ENCODE peak calls at places on chromosomes 1 and 21, in six cellular contexts. One of them, this sample, is unnamed.
A peak's percentile ranks its signal among the peaks of the same experiment; 100 is the strongest.

GRCh38 chr1:167905182-167905581 is 8.8 kb downstream of the ADCY10 start:
- DNase-seq in mucosa of gallbladder: no peak
- DNase-seq in iris pigment epithelial cell: peak; percentile 78
- DNase-seq in omental fat pad: no peak
- DNase-seq in NCI-H1105: no peak
- DNase-seq in activated CD4-positive, alpha-beta T cell treated with anti-CD3 and anti-CD28 coated beads, Interleukin-2, amount 50 U/mL, for 1 hour: no peak
- DNase-seq in this sample: no peak

GRCh38 chr1:175742790-175743459 is 470 bp downstream of the TNR start:
- DNase-seq in mucosa of gallbladder: peak; percentile 11
- DNase-seq in iris pigment epithelial cell: peak; percentile 37
- DNase-seq in omental fat pad: no peak
- DNase-seq in NCI-H1105: no peak
- DNase-seq in activated CD4-positive, alpha-beta T cell treated with anti-CD3 and anti-CD28 coated beads, Interleukin-2, amount 50 U/mL, for 1 hour: no peak
- DNase-seq in this sample: no peak

GRCh38 chr1:154755858-154756730 is 114.0 kb downstream of the KCNN3 start:
- DNase-seq in mucosa of gallbladder: peak; percentile 45
- DNase-seq in iris pigment epithelial cell: peak; percentile 46
- DNase-seq in omental fat pad: no peak
- DNase-seq in NCI-H1105: no peak
- DNase-seq in activated CD4-positive, alpha-beta T cell treated with anti-CD3 and anti-CD28 coated beads, Interleukin-2, amount 50 U/mL, for 1 hour: no peak
- DNase-seq in this sample: no peak

GRCh38 chr1:151713044-151713443 is 3.6 kb downstream of the CELF3 start:
- DNase-seq in mucosa of gallbladder: peak; percentile 62
- DNase-seq in iris pigment epithelial cell: no peak
- DNase-seq in omental fat pad: no peak
- DNase-seq in NCI-H1105: no peak
- DNase-seq in activated CD4-positive, alpha-beta T cell treated with anti-CD3 and anti-CD28 coated beads, Interleukin-2, amount 50 U/mL, for 1 hour: no peak
- DNase-seq in this sample: peak; percentile 81

GRCh38 chr1:58823481-58824010 is 39.7 kb upstream of the JUN start:
- DNase-seq in mucosa of gallbladder: no peak
- DNase-seq in iris pigment epithelial cell: peak; percentile 95
- DNase-seq in omental fat pad: no peak
- DNase-seq in NCI-H1105: no peak
- DNase-seq in activated CD4-positive, alpha-beta T cell treated with anti-CD3 and anti-CD28 coated beads, Interleukin-2, amount 50 U/mL, for 1 hour: no peak
- DNase-seq in this sample: no peak

GRCh38 chr21:21188513-21189188 is 190.4 kb downstream of the NCAM2 start:
- DNase-seq in mucosa of gallbladder: no peak
- DNase-seq in iris pigment epithelial cell: peak; percentile 32
- DNase-seq in omental fat pad: no peak
- DNase-seq in NCI-H1105: peak; percentile 62
- DNase-seq in activated CD4-positive, alpha-beta T cell treated with anti-CD3 and anti-CD28 coated beads, Interleukin-2, amount 50 U/mL, for 1 hour: no peak
- DNase-seq in this sample: no peak

GRCh38 chr1:161864577-161864976 is 98.5 kb downstream of the ATF6 start:
- DNase-seq in mucosa of gallbladder: no peak
- DNase-seq in iris pigment epithelial cell: peak; percentile 65
- DNase-seq in omental fat pad: no peak
- DNase-seq in NCI-H1105: no peak
- DNase-seq in activated CD4-positive, alpha-beta T cell treated with anti-CD3 and anti-CD28 coated beads, Interleukin-2, amount 50 U/mL, for 1 hour: peak; percentile 0
- DNase-seq in this sample: no peak

GRCh38 chr1:212613440-212614335 is 5.1 kb downstream of the ATF3 start:
- DNase-seq in mucosa of gallbladder: no peak
- DNase-seq in iris pigment epithelial cell: no peak
- DNase-seq in omental fat pad: no peak
- DNase-seq in NCI-H1105: no peak
- DNase-seq in activated CD4-positive, alpha-beta T cell treated with anti-CD3 and anti-CD28 coated beads, Interleukin-2, amount 50 U/mL, for 1 hour: no peak
- DNase-seq in this sample: no peak

GRCh38 chr1:110255388-110255787 is 45.3 kb downstream of the KCNC4 start:
- DNase-seq in mucosa of gallbladder: no peak
- DNase-seq in iris pigment epithelial cell: no peak
- DNase-seq in omental fat pad: no peak
- DNase-seq in NCI-H1105: peak; percentile 12
- DNase-seq in activated CD4-positive, alpha-beta T cell treated with anti-CD3 and anti-CD28 coated beads, Interleukin-2, amount 50 U/mL, for 1 hour: no peak
- DNase-seq in this sample: no peak

GRCh38 chr1:101013776-101014175 is 11.8 kb downstream of the DPH5 start:
- DNase-seq in mucosa of gallbladder: no peak
- DNase-seq in iris pigment epithelial cell: no peak
- DNase-seq in omental fat pad: no peak
- DNase-seq in NCI-H1105: no peak
- DNase-seq in activated CD4-positive, alpha-beta T cell treated with anti-CD3 and anti-CD28 coated beads, Interleukin-2, amount 50 U/mL, for 1 hour: no peak
- DNase-seq in this sample: no peak

GRCh38 chr21:36691539-36692124 is 7.3 kb upstream of the SIM2 start:
- DNase-seq in mucosa of gallbladder: no peak
- DNase-seq in iris pigment epithelial cell: no peak
- DNase-seq in omental fat pad: no peak
- DNase-seq in NCI-H1105: peak; percentile 18
- DNase-seq in activated CD4-positive, alpha-beta T cell treated with anti-CD3 and anti-CD28 coated beads, Interleukin-2, amount 50 U/mL, for 1 hour: no peak
- DNase-seq in this sample: no peak

GRCh38 chr1:35642472-35642955 is 1.2 kb upstream of the PSMB2 start:
- DNase-seq in mucosa of gallbladder: no peak
- DNase-seq in iris pigment epithelial cell: no peak
- DNase-seq in omental fat pad: no peak
- DNase-seq in NCI-H1105: no peak
- DNase-seq in activated CD4-positive, alpha-beta T cell treated with anti-CD3 and anti-CD28 coated beads, Interleukin-2, amount 50 U/mL, for 1 hour: no peak
- DNase-seq in this sample: no peak

GRCh38 chr1:63261736-63262142 is 60.6 kb upstream of the FOXD3 start:
- DNase-seq in mucosa of gallbladder: no peak
- DNase-seq in iris pigment epithelial cell: peak; percentile 10
- DNase-seq in omental fat pad: no peak
- DNase-seq in NCI-H1105: no peak
- DNase-seq in activated CD4-positive, alpha-beta T cell treated with anti-CD3 and anti-CD28 coated beads, Interleukin-2, amount 50 U/mL, for 1 hour: no peak
- DNase-seq in this sample: no peak